ENCODE peak calls at places on chromosomes 11 and 22, in seven cellular contexts. One of them, this sample, is unnamed.

GRCh38 chr22:48853627-48854240 is 973.9 kb downstream of the BRD1 start:
- DNase-seq in fibroblast of the aortic adventitia: no peak
- DNase-seq in AG04449: no peak
- DNase-seq in anterior cingulate cortex: no peak
- DNase-seq in NCI-H510A treated with DMSO at 0.1 percent for 48 hours: no peak
- DNase-seq in putamen: no peak
- DNase-seq in NCI-H774: no peak
- DNase-seq in this sample: no peak

GRCh38 chr11:47004595-47005033 is 68.1 kb downstream of the CSTPP1 start:
- DNase-seq in anterior cingulate cortex: no peak
- DNase-seq in AG04449: peak
- DNase-seq in putamen: peak
- DNase-seq in NCI-H510A treated with DMSO at 0.1 percent for 48 hours: peak
- DNase-seq in fibroblast of the aortic adventitia: peak
- DNase-seq in NCI-H774: peak
- DNase-seq in this sample: peak

GRCh38 chr11:15800121-15800800 is 556.1 kb downstream of the SOX6 start:
- DNase-seq in anterior cingulate cortex: no peak
- DNase-seq in AG04449: peak
- DNase-seq in NCI-H510A treated with DMSO at 0.1 percent for 48 hours: no peak
- DNase-seq in putamen: peak
- DNase-seq in NCI-H774: no peak
- DNase-seq in fibroblast of the aortic adventitia: peak
- DNase-seq in this sample: peak

GRCh38 chr11:72245232-72245816 is 1.3 kb upstream of the PHOX2A start:
- DNase-seq in NCI-H774: no peak
- DNase-seq in anterior cingulate cortex: no peak
- DNase-seq in NCI-H510A treated with DMSO at 0.1 percent for 48 hours: no peak
- DNase-seq in AG04449: no peak
- DNase-seq in putamen: no peak
- DNase-seq in fibroblast of the aortic adventitia: no peak
- DNase-seq in this sample: no peak

GRCh38 chr11:114131366-114131963 is 72.0 kb downstream of the ZBTB16 start:
- DNase-seq in anterior cingulate cortex: no peak
- DNase-seq in putamen: peak
- DNase-seq in AG04449: no peak
- DNase-seq in NCI-H774: peak
- DNase-seq in NCI-H510A treated with DMSO at 0.1 percent for 48 hours: peak
- DNase-seq in fibroblast of the aortic adventitia: no peak
- DNase-seq in this sample: no peak

GRCh38 chr22:48701296-48702030 is 1126.2 kb downstream of the BRD1 start:
- DNase-seq in NCI-H774: no peak
- DNase-seq in fibroblast of the aortic adventitia: no peak
- DNase-seq in anterior cingulate cortex: no peak
- DNase-seq in AG04449: no peak
- DNase-seq in putamen: no peak
- DNase-seq in NCI-H510A treated with DMSO at 0.1 percent for 48 hours: no peak
- DNase-seq in this sample: no peak

GRCh38 chr22:20550851-20551744 is 43.7 kb downstream of the MED15 start:
- DNase-seq in anterior cingulate cortex: no peak
- DNase-seq in fibroblast of the aortic adventitia: peak
- DNase-seq in AG04449: no peak
- DNase-seq in putamen: peak
- DNase-seq in NCI-H774: no peak
- DNase-seq in NCI-H510A treated with DMSO at 0.1 percent for 48 hours: no peak
- DNase-seq in this sample: peak

GRCh38 chr11:23398052-23398451 is 537.8 kb upstream of the CCDC179 start:
- DNase-seq in fibroblast of the aortic adventitia: no peak
- DNase-seq in NCI-H510A treated with DMSO at 0.1 percent for 48 hours: peak
- DNase-seq in anterior cingulate cortex: no peak
- DNase-seq in NCI-H774: no peak
- DNase-seq in AG04449: no peak
- DNase-seq in putamen: no peak
- DNase-seq in this sample: no peak

GRCh38 chr11:44775366-44776356 is 48.9 kb downstream of the TSPAN18 start:
- DNase-seq in NCI-H510A treated with DMSO at 0.1 percent for 48 hours: peak
- DNase-seq in fibroblast of the aortic adventitia: no peak
- DNase-seq in AG04449: no peak
- DNase-seq in putamen: no peak
- DNase-seq in NCI-H774: peak
- DNase-seq in anterior cingulate cortex: no peak
- DNase-seq in this sample: peak

GRCh38 chr11:24312464-24313238 is 184.2 kb upstream of the LUZP2 start:
- DNase-seq in putamen: no peak
- DNase-seq in anterior cingulate cortex: no peak
- DNase-seq in AG04449: peak
- DNase-seq in NCI-H774: no peak
- DNase-seq in fibroblast of the aortic adventitia: no peak
- DNase-seq in NCI-H510A treated with DMSO at 0.1 percent for 48 hours: no peak
- DNase-seq in this sample: peak

GRCh38 chr11:113593698-113594308 is 112.3 kb downstream of the TMPRSS5 start:
- DNase-seq in AG04449: no peak
- DNase-seq in anterior cingulate cortex: no peak
- DNase-seq in putamen: no peak
- DNase-seq in NCI-H510A treated with DMSO at 0.1 percent for 48 hours: no peak
- DNase-seq in fibroblast of the aortic adventitia: peak
- DNase-seq in NCI-H774: no peak
- DNase-seq in this sample: no peak

GRCh38 chr11:36540998-36541397 is 26.8 kb upstream of the RAG1 start:
- DNase-seq in fibroblast of the aortic adventitia: peak
- DNase-seq in NCI-H774: peak
- DNase-seq in anterior cingulate cortex: no peak
- DNase-seq in AG04449: no peak
- DNase-seq in putamen: peak
- DNase-seq in NCI-H510A treated with DMSO at 0.1 percent for 48 hours: peak
- DNase-seq in this sample: peak

GRCh38 chr11:2089536-2090165 is 49.5 kb downstream of the IGF2 start:
- DNase-seq in putamen: no peak
- DNase-seq in anterior cingulate cortex: no peak
- DNase-seq in NCI-H510A treated with DMSO at 0.1 percent for 48 hours: no peak
- DNase-seq in fibroblast of the aortic adventitia: peak
- DNase-seq in AG04449: no peak
- DNase-seq in NCI-H774: peak
- DNase-seq in this sample: no peak

GRCh38 chr22:38347944-38348750 is 30.9 kb upstream of the CSNK1E start:
- DNase-seq in NCI-H510A treated with DMSO at 0.1 percent for 48 hours: peak
- DNase-seq in anterior cingulate cortex: no peak
- DNase-seq in AG04449: no peak
- DNase-seq in NCI-H774: no peak
- DNase-seq in putamen: no peak
- DNase-seq in fibroblast of the aortic adventitia: no peak
- DNase-seq in this sample: no peak

GRCh38 chr11:118438314-118438931 is 2.1 kb downstream of the KMT2A start:
- DNase-seq in anterior cingulate cortex: no peak
- DNase-seq in NCI-H774: peak
- DNase-seq in NCI-H510A treated with DMSO at 0.1 percent for 48 hours: peak
- DNase-seq in putamen: peak
- DNase-seq in AG04449: peak
- DNase-seq in fibroblast of the aortic adventitia: peak
- DNase-seq in this sample: peak

This sample was measured in brain microvascular endothelial cell.